ENCODE peak calls at places on chromosome 1, in eight cellular contexts. H, D, N, S, P, A, T and U are unnamed samples.

GRCh38 chr1:39391741-39392679 is 99.4 kb upstream of the BMP8A start:
- DNase-seq in D (no peak), H (no peak), A (no peak), N (peak; percentile 56), S (no peak), P (peak; percentile 84), T (no peak), U (no peak)

GRCh38 chr1:146012703-146013565 is 8.6 kb downstream of the HJV start:
- DNase-seq in N (peak; percentile 63), P (peak; percentile 76), H (peak; percentile 64), A (no peak), D (peak; percentile 62), T (peak; percentile 40), S (peak; percentile 24), U (no peak)

GRCh38 chr1:196260267-196260666 is 348.0 kb downstream of the KCNT2 start:
- DNase-seq in S (no peak), N (no peak), D (no peak), A (no peak), T (no peak), P (no peak), H (no peak), U (no peak)

GRCh38 chr1:15051898-15052528 is 101.5 kb upstream of the TMEM51 start:
- DNase-seq in N (no peak), D (no peak), H (no peak), S (no peak), T (no peak), P (no peak), A (no peak), U (no peak)

GRCh38 chr1:174968750-174969244 is 30.9 kb upstream of the CACYBP start:
- DNase-seq in D (peak; percentile 24), P (peak; percentile 48), S (no peak), T (no peak), N (no peak), H (no peak), A (no peak), U (no peak)

GRCh38 chr1:42966688-42967609 is 8.3 kb upstream of the SLC2A1 start:
- DNase-seq in D (no peak), P (peak; percentile 90), H (no peak), S (no peak), N (no peak), T (no peak), A (no peak), U (peak; percentile 43)

GRCh38 chr1:156920233-156921052 is at the start of gene LRRC71:
- DNase-seq in D (peak; percentile 41), H (peak; percentile 65), N (peak; percentile 72), P (peak; percentile 98), A (peak; percentile 50), S (peak; percentile 30), T (peak; percentile 45), U (peak; percentile 71)

GRCh38 chr1:156901966-156902922 is 8.7 kb downstream of the PEAR1 start:
- DNase-seq in S (no peak), D (no peak), A (no peak), P (peak; percentile 58), H (no peak), T (no peak), N (no peak), U (no peak)

GRCh38 chr1:24111264-24111997 is 504 bp downstream of the MYOM3 start:
- DNase-seq in N (no peak), S (no peak), P (peak; percentile 53), H (no peak), A (no peak), D (no peak), T (no peak), U (no peak)

GRCh38 chr1:151828931-151829330 is 2.7 kb downstream of the RORC start:
- DNase-seq in A (no peak), S (no peak), H (no peak), T (no peak), D (no peak), P (peak; percentile 63), N (no peak), U (no peak)